ENCODE peak calls at places on chromosomes 12 and 14, in six cellular contexts. One of them, this sample, is unnamed.

GRCh38 chr12:104485651-104486341 is 29.0 kb downstream of the CHST11 start:
- DNase-seq in HepG2: no peak
- DNase-seq in H1: no peak
- DNase-seq in SK-N-SH: no peak
- DNase-seq in GM12878: no peak
- DNase-seq in K562: peak
- DNase-seq in this sample: peak

GRCh38 chr12:14384783-14385638 is 19.5 kb downstream of the ATF7IP start:
- DNase-seq in H1: peak
- DNase-seq in K562: peak
- DNase-seq in HepG2: peak
- DNase-seq in GM12878: peak
- DNase-seq in SK-N-SH: peak
- DNase-seq in this sample: peak

GRCh38 chr12:9334026-9334692 is 126.0 kb upstream of the PZP start:
- DNase-seq in GM12878: no peak
- DNase-seq in H1: no peak
- DNase-seq in HepG2: peak
- DNase-seq in K562: no peak
- DNase-seq in SK-N-SH: no peak
- DNase-seq in this sample: peak

GRCh38 chr12:105204916-105205315 is 31.1 kb downstream of the APPL2 start:
- DNase-seq in HepG2: no peak
- DNase-seq in SK-N-SH: no peak
- DNase-seq in H1: no peak
- DNase-seq in K562: no peak
- DNase-seq in GM12878: no peak
- DNase-seq in this sample: no peak

GRCh38 chr12:3357950-3358525 is 133.0 kb upstream of the PRMT8 start:
- DNase-seq in GM12878: no peak
- DNase-seq in K562: no peak
- DNase-seq in HepG2: no peak
- DNase-seq in H1: no peak
- DNase-seq in SK-N-SH: no peak
- DNase-seq in this sample: no peak

GRCh38 chr12:9756174-9756573 is 4.5 kb downstream of the CD69 start:
- DNase-seq in GM12878: no peak
- DNase-seq in HepG2: no peak
- DNase-seq in H1: no peak
- DNase-seq in SK-N-SH: no peak
- DNase-seq in K562: no peak
- DNase-seq in this sample: no peak

GRCh38 chr14:101511620-101512395 is 49.5 kb upstream of the DIO3 start:
- DNase-seq in SK-N-SH: no peak
- DNase-seq in HepG2: no peak
- DNase-seq in GM12878: no peak
- DNase-seq in H1: no peak
- DNase-seq in K562: no peak
- DNase-seq in this sample: no peak

GRCh38 chr12:91654087-91654486 is 471.5 kb upstream of the DCN start:
- DNase-seq in H1: no peak
- DNase-seq in SK-N-SH: no peak
- DNase-seq in GM12878: no peak
- DNase-seq in K562: no peak
- DNase-seq in HepG2: no peak
- DNase-seq in this sample: no peak

GRCh38 chr14:81829447-81829846 is 295.8 kb upstream of the SEL1L start:
- DNase-seq in H1: no peak
- DNase-seq in HepG2: no peak
- DNase-seq in GM12878: no peak
- DNase-seq in K562: no peak
- DNase-seq in SK-N-SH: no peak
- DNase-seq in this sample: no peak

GRCh38 chr14:72553656-72554055 is 340.2 kb downstream of the DPF3 start:
- DNase-seq in SK-N-SH: no peak
- DNase-seq in K562: no peak
- DNase-seq in HepG2: no peak
- DNase-seq in H1: no peak
- DNase-seq in GM12878: no peak
- DNase-seq in this sample: no peak

GRCh38 chr14:99592933-99593753 is 10.9 kb downstream of the CCDC85C start:
- DNase-seq in HepG2: no peak
- DNase-seq in SK-N-SH: no peak
- DNase-seq in K562: no peak
- DNase-seq in GM12878: no peak
- DNase-seq in H1: no peak
- DNase-seq in this sample: no peak

GRCh38 chr12:114841557-114842251 is 157.7 kb upstream of the TBX3 start:
- DNase-seq in SK-N-SH: no peak
- DNase-seq in GM12878: no peak
- DNase-seq in HepG2: peak
- DNase-seq in K562: no peak
- DNase-seq in H1: peak
- DNase-seq in this sample: no peak

GRCh38 chr14:68261092-68261842 is 441.7 kb downstream of the RAD51B start:
- DNase-seq in SK-N-SH: no peak
- DNase-seq in H1: peak
- DNase-seq in K562: no peak
- DNase-seq in HepG2: no peak
- DNase-seq in GM12878: no peak
- DNase-seq in this sample: no peak

GRCh38 chr14:65239143-65239672 is 136.9 kb upstream of the MAX start:
- DNase-seq in H1: no peak
- DNase-seq in K562: no peak
- DNase-seq in SK-N-SH: no peak
- DNase-seq in GM12878: no peak
- DNase-seq in HepG2: peak
- DNase-seq in this sample: no peak

GRCh38 chr12:101230547-101230946 is 20.5 kb upstream of the SLC5A8 start:
- DNase-seq in SK-N-SH: no peak
- DNase-seq in H1: no peak
- DNase-seq in GM12878: no peak
- DNase-seq in HepG2: no peak
- DNase-seq in K562: no peak
- DNase-seq in this sample: no peak

GRCh38 chr12:104763163-104763805 is 194.8 kb downstream of the SLC41A2 start:
- DNase-seq in H1: no peak
- DNase-seq in HepG2: no peak
- DNase-seq in GM12878: no peak
- DNase-seq in K562: no peak
- DNase-seq in SK-N-SH: no peak
- DNase-seq in this sample: peak

GRCh38 chr12:75650989-75651695 is 139.7 kb upstream of the KRR1 start:
- DNase-seq in H1: no peak
- DNase-seq in GM12878: no peak
- DNase-seq in SK-N-SH: peak
- DNase-seq in K562: no peak
- DNase-seq in HepG2: no peak
- DNase-seq in this sample: no peak

GRCh38 chr12:73863541-73863940 is 674.1 kb upstream of the ATXN7L3B start:
- DNase-seq in H1: no peak
- DNase-seq in K562: no peak
- DNase-seq in HepG2: no peak
- DNase-seq in GM12878: no peak
- DNase-seq in SK-N-SH: no peak
- DNase-seq in this sample: no peak
- TF ChIP-seq GABPA in H1: no peak
- TF ChIP-seq GABPA in K562: no peak
- TF ChIP-seq GABPA in HepG2: no peak
- TF ChIP-seq GABPA in GM12878: no peak
- TF ChIP-seq GABPA in SK-N-SH: no peak
- TF ChIP-seq GABPA in this sample: no peak

DNA sequence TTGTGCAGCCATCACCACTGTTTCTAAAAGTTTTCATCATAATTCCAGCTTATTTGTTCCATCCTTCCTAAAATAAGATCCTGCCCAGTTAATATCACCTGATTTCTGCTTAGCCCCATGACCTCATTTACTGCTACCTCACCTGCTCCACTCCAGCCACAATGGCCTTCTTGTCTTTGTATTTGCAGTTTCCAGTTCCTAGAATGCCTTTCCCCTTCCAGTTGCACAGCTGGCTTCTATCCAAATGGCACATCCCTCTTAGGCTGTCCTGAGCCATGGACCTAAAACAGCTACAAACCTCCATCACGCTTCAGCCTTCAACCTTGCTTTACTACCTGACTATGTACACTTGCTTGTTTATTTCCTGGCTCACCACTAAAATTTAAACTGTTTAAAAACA is 6.5 kb upstream of the LGMN start:
- DNase-seq in HepG2: peak
- DNase-seq in SK-N-SH: no peak
- DNase-seq in H1: no peak
- DNase-seq in GM12878: no peak
- DNase-seq in K562: no peak
- DNase-seq in this sample: no peak
- TF ChIP-seq GABPA in HepG2: no peak
- TF ChIP-seq GABPA in SK-N-SH: no peak
- TF ChIP-seq GABPA in H1: no peak
- TF ChIP-seq GABPA in GM12878: no peak
- TF ChIP-seq GABPA in K562: no peak
- TF ChIP-seq GABPA in this sample: no peak

DNA sequence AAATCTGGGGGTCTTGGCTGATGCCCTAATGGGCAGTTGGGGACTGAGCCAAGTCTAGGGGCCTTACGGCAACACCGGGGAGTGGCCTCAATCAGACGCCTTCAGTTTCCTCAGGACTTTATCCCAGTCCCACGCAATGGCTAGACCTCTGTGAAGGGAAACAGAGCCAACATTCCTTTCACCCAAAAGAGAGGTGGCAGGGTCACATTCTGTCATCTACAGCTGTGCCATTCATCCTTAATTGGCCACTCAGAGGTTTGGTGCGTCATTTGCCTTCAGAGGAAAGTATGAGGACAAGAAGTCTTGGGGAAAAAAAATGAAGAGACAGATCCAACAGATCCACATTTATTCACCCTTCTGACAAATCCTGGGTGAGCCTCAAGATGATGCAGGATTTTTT is 166.9 kb upstream of the AVPR1A start:
- DNase-seq in HepG2: no peak
- DNase-seq in K562: no peak
- DNase-seq in GM12878: no peak
- DNase-seq in H1: no peak
- DNase-seq in SK-N-SH: no peak
- DNase-seq in this sample: no peak
- TF ChIP-seq GABPA in HepG2: no peak
- TF ChIP-seq GABPA in K562: no peak
- TF ChIP-seq GABPA in GM12878: no peak
- TF ChIP-seq GABPA in H1: no peak
- TF ChIP-seq GABPA in SK-N-SH: no peak
- TF ChIP-seq GABPA in this sample: no peak

GRCh38 chr14:77457522-77458248 is at the start of the genes AHSA1 and VIPAS39:
- DNase-seq in K562: peak
- DNase-seq in GM12878: peak
- DNase-seq in HepG2: peak
- DNase-seq in SK-N-SH: peak
- DNase-seq in H1: peak
- DNase-seq in this sample: peak

GRCh38 chr14:77457115-77457521 is 283 bp downstream of the VIPAS39 start:
- DNase-seq in H1: no peak
- DNase-seq in HepG2: no peak
- DNase-seq in GM12878: no peak
- DNase-seq in K562: no peak
- DNase-seq in SK-N-SH: peak
- DNase-seq in this sample: no peak

GRCh38 chr14:77459072-77459723 is 1.3 kb downstream of the AHSA1 start:
- DNase-seq in H1: no peak
- DNase-seq in SK-N-SH: peak
- DNase-seq in K562: peak
- DNase-seq in HepG2: peak
- DNase-seq in GM12878: peak
- DNase-seq in this sample: peak

GRCh38 chr14:77455966-77456640 is 1.3 kb downstream of the VIPAS39 start:
- DNase-seq in SK-N-SH: no peak
- DNase-seq in GM12878: no peak
- DNase-seq in H1: no peak
- DNase-seq in HepG2: no peak
- DNase-seq in K562: no peak
- DNase-seq in this sample: no peak

GRCh38 chr14:77458249-77458950 is 507 bp downstream of the AHSA1 start:
- DNase-seq in K562: peak
- DNase-seq in HepG2: peak
- DNase-seq in H1: no peak
- DNase-seq in GM12878: no peak
- DNase-seq in SK-N-SH: peak
- DNase-seq in this sample: peak
- TF ChIP-seq GABPA in K562: no peak
- TF ChIP-seq GABPA in HepG2: no peak
- TF ChIP-seq GABPA in H1: no peak
- TF ChIP-seq GABPA in GM12878: no peak
- TF ChIP-seq GABPA in SK-N-SH: no peak
- TF ChIP-seq GABPA in this sample: no peak

GRCh38 chr14:61537567-61538463 is 157.5 kb upstream of the HIF1A start:
- DNase-seq in HepG2: peak
- DNase-seq in SK-N-SH: no peak
- DNase-seq in H1: peak
- DNase-seq in GM12878: no peak
- DNase-seq in K562: peak
- DNase-seq in this sample: no peak
- TF ChIP-seq GABPA in HepG2: no peak
- TF ChIP-seq GABPA in SK-N-SH: no peak
- TF ChIP-seq GABPA in H1: no peak
- TF ChIP-seq GABPA in GM12878: no peak
- TF ChIP-seq GABPA in K562: no peak
- TF ChIP-seq GABPA in this sample: no peak

GRCh38 chr14:79363291-79363690 is 848.0 kb downstream of the DIO2 start:
- DNase-seq in SK-N-SH: no peak
- DNase-seq in H1: no peak
- DNase-seq in K562: no peak
- DNase-seq in HepG2: no peak
- DNase-seq in GM12878: no peak
- DNase-seq in this sample: no peak
- TF ChIP-seq GABPA in SK-N-SH: no peak
- TF ChIP-seq GABPA in H1: no peak
- TF ChIP-seq GABPA in K562: no peak
- TF ChIP-seq GABPA in HepG2: no peak
- TF ChIP-seq GABPA in GM12878: no peak
- TF ChIP-seq GABPA in this sample: no peak

GRCh38 chr12:69265205-69265604 is 25.8 kb downstream of the CPSF6 start:
- DNase-seq in H1: no peak
- DNase-seq in HepG2: no peak
- DNase-seq in GM12878: no peak
- DNase-seq in K562: no peak
- DNase-seq in SK-N-SH: no peak
- DNase-seq in this sample: no peak

GRCh38 chr12:69262264-69262974 is 23.1 kb downstream of the CPSF6 start:
- DNase-seq in HepG2: no peak
- DNase-seq in SK-N-SH: no peak
- DNase-seq in GM12878: no peak
- DNase-seq in H1: no peak
- DNase-seq in K562: no peak
- DNase-seq in this sample: no peak

GRCh38 chr12:69269736-69270135 is 30.4 kb downstream of the CPSF6 start:
- DNase-seq in K562: no peak
- DNase-seq in SK-N-SH: no peak
- DNase-seq in HepG2: no peak
- DNase-seq in GM12878: no peak
- DNase-seq in H1: no peak
- DNase-seq in this sample: no peak

GRCh38 chr12:69266045-69266635 is 26.8 kb downstream of the CPSF6 start:
- DNase-seq in HepG2: no peak
- DNase-seq in H1: no peak
- DNase-seq in K562: no peak
- DNase-seq in SK-N-SH: no peak
- DNase-seq in GM12878: no peak
- DNase-seq in this sample: no peak
- TF ChIP-seq GABPA in HepG2: no peak
- TF ChIP-seq GABPA in H1: no peak
- TF ChIP-seq GABPA in K562: no peak
- TF ChIP-seq GABPA in SK-N-SH: no peak
- TF ChIP-seq GABPA in GM12878: no peak
- TF ChIP-seq GABPA in this sample: no peak